ENCODE peak calls at places on chromosomes 16 and 17, in five cellular contexts. One of them, this sample, is unnamed.
A peak's percentile ranks its signal among the peaks of the same experiment; 100 is the strongest.

GRCh38 chr16:84795338-84796053 is 24.3 kb upstream of the CRISPLD2 start:
- DNase-seq in SK-N-SH: no peak
- DNase-seq in K562: no peak
- DNase-seq in H1: no peak
- DNase-seq in GM12878: no peak
- DNase-seq in this sample: no peak

GRCh38 chr17:83194761-83195329 is 115.4 kb downstream of the METRNL start:
- DNase-seq in SK-N-SH: no peak
- DNase-seq in K562: no peak
- DNase-seq in H1: no peak
- DNase-seq in GM12878: no peak
- DNase-seq in this sample: no peak

GRCh38 chr17:28133562-28133970 is 91.1 kb downstream of the NLK start:
- DNase-seq in SK-N-SH: no peak
- DNase-seq in K562: no peak
- DNase-seq in H1: no peak
- DNase-seq in GM12878: no peak
- DNase-seq in this sample: no peak

GRCh38 chr16:84582958-84583516 is 34.8 kb downstream of the COTL1 start:
- DNase-seq in SK-N-SH: no peak
- DNase-seq in K562: no peak
- DNase-seq in H1: no peak
- DNase-seq in GM12878: no peak
- DNase-seq in this sample: peak; percentile 71

GRCh38 chr17:7838291-7839075 is 4.5 kb downstream of the KDM6B start:
- DNase-seq in SK-N-SH: peak; percentile 71
- DNase-seq in K562: peak; percentile 29
- DNase-seq in H1: no peak
- DNase-seq in GM12878: no peak
- DNase-seq in this sample: peak; percentile 78

GRCh38 chr16:10112021-10112420 is 70.2 kb downstream of the GRIN2A start:
- DNase-seq in SK-N-SH: no peak
- DNase-seq in K562: no peak
- DNase-seq in H1: no peak
- DNase-seq in GM12878: no peak
- DNase-seq in this sample: no peak

GRCh38 chr17:3690094-3690715 is 5.8 kb downstream of the P2RX5 start:
- DNase-seq in SK-N-SH: no peak
- DNase-seq in K562: no peak
- DNase-seq in H1: peak; percentile 48
- DNase-seq in GM12878: no peak
- DNase-seq in this sample: no peak

GRCh38 chr17:32142857-32143524 is 689 bp downstream of the RHOT1 start:
- DNase-seq in SK-N-SH: peak; percentile 63
- DNase-seq in K562: peak; percentile 84
- DNase-seq in H1: peak; percentile 81
- DNase-seq in GM12878: no peak
- DNase-seq in this sample: peak; percentile 93

GRCh38 chr17:41013181-41013580 is 4.3 kb upstream of the KRTAP3-1 start:
- DNase-seq in SK-N-SH: no peak
- DNase-seq in K562: no peak
- DNase-seq in H1: no peak
- DNase-seq in GM12878: no peak
- DNase-seq in this sample: no peak

GRCh38 chr16:12917653-12918052 is 16.3 kb downstream of the SHISA9 start:
- DNase-seq in SK-N-SH: no peak
- DNase-seq in K562: no peak
- DNase-seq in H1: no peak
- DNase-seq in GM12878: no peak
- DNase-seq in this sample: no peak

GRCh38 chr16:68287276-68288251 is 23.2 kb downstream of the SLC7A6OS start:
- DNase-seq in SK-N-SH: no peak
- DNase-seq in K562: no peak
- DNase-seq in H1: no peak
- DNase-seq in GM12878: no peak
- DNase-seq in this sample: peak; percentile 57

GRCh38 chr17:1232786-1233185 is 37.5 kb upstream of the BHLHA9 start:
- DNase-seq in SK-N-SH: no peak
- DNase-seq in K562: no peak
- DNase-seq in H1: no peak
- DNase-seq in GM12878: no peak
- DNase-seq in this sample: no peak

GRCh38 chr17:27478901-27479531 is 22.8 kb downstream of the KSR1 start:
- DNase-seq in SK-N-SH: no peak
- DNase-seq in K562: peak; percentile 44
- DNase-seq in H1: no peak
- DNase-seq in GM12878: no peak
- DNase-seq in this sample: no peak

GRCh38 chr16:23145608-23146007 is 3.6 kb downstream of the USP31 start:
- DNase-seq in SK-N-SH: no peak
- DNase-seq in K562: no peak
- DNase-seq in H1: no peak
- DNase-seq in GM12878: no peak
- DNase-seq in this sample: no peak

GRCh38 chr16:22007159-22007508 is 777 bp upstream of the MOSMO start:
- DNase-seq in SK-N-SH: peak; percentile 45
- DNase-seq in K562: peak; percentile 23
- DNase-seq in H1: no peak
- DNase-seq in GM12878: no peak
- DNase-seq in this sample: no peak

GRCh38 chr17:26731005-26731921 is 562.7 kb upstream of the WSB1 start:
- DNase-seq in SK-N-SH: peak; percentile 3
- DNase-seq in K562: no peak
- DNase-seq in H1: no peak
- DNase-seq in GM12878: no peak
- DNase-seq in this sample: no peak

GRCh38 chr17:2405247-2405926 is 4.5 kb upstream of the MNT start:
- DNase-seq in SK-N-SH: no peak
- DNase-seq in K562: no peak
- DNase-seq in H1: no peak
- DNase-seq in GM12878: no peak
- DNase-seq in this sample: no peak

GRCh38 chr17:34892864-34893263 is 68.4 kb downstream of the CCT6B start:
- DNase-seq in SK-N-SH: peak; percentile 86
- DNase-seq in K562: peak; percentile 60
- DNase-seq in H1: peak; percentile 77
- DNase-seq in GM12878: no peak
- DNase-seq in this sample: peak; percentile 64

GRCh38 chr17:38511126-38512108 is 83.2 kb downstream of the ARHGAP23 start:
- DNase-seq in SK-N-SH: no peak
- DNase-seq in K562: peak; percentile 6
- DNase-seq in H1: no peak
- DNase-seq in GM12878: no peak
- DNase-seq in this sample: no peak

GRCh38 chr17:29674270-29674669 is 51.6 kb upstream of the CORO6 start:
- DNase-seq in SK-N-SH: no peak
- DNase-seq in K562: no peak
- DNase-seq in H1: no peak
- DNase-seq in GM12878: no peak
- DNase-seq in this sample: no peak
- TF ChIP-seq JUND in SK-N-SH: no peak
- TF ChIP-seq JUND in K562: no peak
- TF ChIP-seq JUND in H1: no peak
- TF ChIP-seq JUND in GM12878: no peak
- TF ChIP-seq JUND in this sample: no peak

GRCh38 chr16:1983053-1983543 is 895 bp upstream of the GFER start:
- DNase-seq in SK-N-SH: no peak
- DNase-seq in K562: no peak
- DNase-seq in H1: no peak
- DNase-seq in GM12878: no peak
- DNase-seq in this sample: no peak

GRCh38 chr16:1980770-1981087 is 540 bp downstream of the NOXO1 start:
- DNase-seq in SK-N-SH: no peak
- DNase-seq in K562: no peak
- DNase-seq in H1: no peak
- DNase-seq in GM12878: no peak
- DNase-seq in this sample: no peak

GRCh38 chr16:1981398-1981836 is at the start of gene NOXO1:
- DNase-seq in SK-N-SH: no peak
- DNase-seq in K562: no peak
- DNase-seq in H1: peak; percentile 49
- DNase-seq in GM12878: no peak
- DNase-seq in this sample: no peak

GRCh38 chr16:1983544-1984346 is at the start of gene GFER:
- DNase-seq in SK-N-SH: peak; percentile 99
- DNase-seq in K562: peak; percentile 93
- DNase-seq in H1: peak; percentile 95
- DNase-seq in GM12878: peak; percentile 43
- DNase-seq in this sample: peak; percentile 93

GRCh38 chr16:1981972-1982574 is 804 bp upstream of the NOXO1 start:
- DNase-seq in SK-N-SH: no peak
- DNase-seq in K562: no peak
- DNase-seq in H1: no peak
- DNase-seq in GM12878: no peak
- DNase-seq in this sample: peak; percentile 46
- TF ChIP-seq JUND in SK-N-SH: no peak
- TF ChIP-seq JUND in K562: no peak
- TF ChIP-seq JUND in H1: no peak
- TF ChIP-seq JUND in GM12878: no peak
- TF ChIP-seq JUND in this sample: no peak

DNA sequence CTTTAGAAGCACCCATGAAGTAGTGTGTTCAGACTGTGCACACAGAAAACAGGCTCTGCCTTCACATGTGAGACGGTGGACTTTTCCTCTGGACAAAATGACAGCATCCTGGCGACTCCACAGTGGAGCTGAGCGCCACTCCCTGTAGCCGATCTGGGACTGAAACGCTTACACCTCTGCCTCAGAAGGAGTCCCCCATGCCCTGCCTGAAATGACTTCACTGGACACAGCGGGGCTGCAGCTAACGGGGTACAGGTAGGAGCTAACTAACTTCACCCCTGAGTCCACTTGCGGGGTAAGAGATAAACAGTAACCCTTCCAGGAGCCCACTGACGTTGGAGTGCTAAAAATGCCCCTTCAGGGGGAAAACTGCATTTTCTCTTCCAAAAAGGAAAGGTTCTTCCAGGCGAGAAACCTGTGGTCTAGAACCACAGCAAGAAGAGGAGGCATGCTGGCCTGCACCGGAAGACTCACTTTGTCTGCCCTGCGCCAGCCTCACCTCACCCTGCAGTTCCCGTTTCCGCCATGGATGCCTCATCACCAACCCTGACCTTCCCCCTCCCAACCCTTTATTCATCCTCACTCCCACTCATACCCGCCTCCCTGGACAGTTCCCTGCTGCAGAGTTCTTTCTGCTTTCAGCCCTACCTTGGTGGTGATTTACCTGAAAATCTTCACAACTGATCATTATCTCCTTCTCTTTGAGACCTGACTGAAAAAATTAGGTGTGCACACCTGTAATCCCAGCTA is 19.4 kb upstream of the ENDOV start:
- DNase-seq in SK-N-SH: peak; percentile 28
- DNase-seq in K562: no peak
- DNase-seq in H1: no peak
- DNase-seq in GM12878: no peak
- DNase-seq in this sample: no peak
- TF ChIP-seq JUND in SK-N-SH: no peak
- TF ChIP-seq JUND in K562: no peak
- TF ChIP-seq JUND in H1: no peak
- TF ChIP-seq JUND in GM12878: no peak
- TF ChIP-seq JUND in this sample: no peak

GRCh38 chr16:50861926-50862325 is 120.0 kb downstream of the CYLD start:
- DNase-seq in SK-N-SH: no peak
- DNase-seq in K562: no peak
- DNase-seq in H1: no peak
- DNase-seq in GM12878: no peak
- DNase-seq in this sample: no peak
- TF ChIP-seq JUND in SK-N-SH: peak; percentile 85
- TF ChIP-seq JUND in K562: no peak
- TF ChIP-seq JUND in H1: no peak
- TF ChIP-seq JUND in GM12878: no peak
- TF ChIP-seq JUND in this sample: no peak

GRCh38 chr17:58229881-58230280 is 8.5 kb upstream of the LPO start:
- DNase-seq in SK-N-SH: no peak
- DNase-seq in K562: no peak
- DNase-seq in H1: no peak
- DNase-seq in GM12878: no peak
- DNase-seq in this sample: no peak
- TF ChIP-seq JUND in SK-N-SH: no peak
- TF ChIP-seq JUND in K562: no peak
- TF ChIP-seq JUND in H1: no peak
- TF ChIP-seq JUND in GM12878: no peak
- TF ChIP-seq JUND in this sample: no peak

This sample was measured in T47D.